ENCODE peak calls at places on chromosome 22, in eight cellular contexts. K, G, A, Y, F, I, M and J are unnamed samples. For H3K36me3, the result is how much of the 10 kb centered on the place peaks cover.

GRCh38 chr22:19718255-19719054 is 4.2 kb downstream of the SEPTIN5 start:
- DNase-seq in F (no peak), A (no peak), Y (no peak), K (no peak), G (no peak), M (no peak), I (no peak), J (no peak)

GRCh38 chr22:49575703-49576081 is 252.0 kb downstream of the BRD1 start:
- DNase-seq in M (no peak), G (peak), K (no peak), A (no peak), I (no peak), F (no peak), Y (no peak), J (no peak)

GRCh38 chr22:28329582-28330073 is 350.0 kb downstream of the TTC28 start:
- DNase-seq in I (no peak), M (no peak), Y (no peak), G (no peak), F (peak), A (no peak), K (no peak), J (no peak)

GRCh38 chr22:50441428-50441993 is 33.3 kb downstream of the SBF1 start:
- DNase-seq in K (no peak), G (no peak), A (no peak), I (no peak), M (no peak), Y (no peak), F (no peak), J (no peak)

GRCh38 chr22:33202455-33202854 is 144.3 kb upstream of the SYN3 start:
- DNase-seq in M (no peak), A (no peak), F (no peak), G (no peak), I (no peak), Y (no peak), K (no peak), J (no peak)

GRCh38 chr22:42688241-42688913 is 32.3 kb downstream of the A4GALT start:
- DNase-seq in I (peak), F (peak), G (peak), Y (peak), M (peak), A (peak), K (peak), J (peak)

GRCh38 chr22:41619979-41620645 is 731 bp downstream of the DESI1 start:
- DNase-seq in F (no peak), A (peak), Y (peak), K (peak), I (peak), M (peak), G (peak), J (peak)

GRCh38 chr22:38316340-38317236 is 645 bp downstream of the CSNK1E start:
- DNase-seq in K (peak), Y (peak), G (peak), A (peak), F (peak), M (peak), I (peak), J (peak)

DNA sequence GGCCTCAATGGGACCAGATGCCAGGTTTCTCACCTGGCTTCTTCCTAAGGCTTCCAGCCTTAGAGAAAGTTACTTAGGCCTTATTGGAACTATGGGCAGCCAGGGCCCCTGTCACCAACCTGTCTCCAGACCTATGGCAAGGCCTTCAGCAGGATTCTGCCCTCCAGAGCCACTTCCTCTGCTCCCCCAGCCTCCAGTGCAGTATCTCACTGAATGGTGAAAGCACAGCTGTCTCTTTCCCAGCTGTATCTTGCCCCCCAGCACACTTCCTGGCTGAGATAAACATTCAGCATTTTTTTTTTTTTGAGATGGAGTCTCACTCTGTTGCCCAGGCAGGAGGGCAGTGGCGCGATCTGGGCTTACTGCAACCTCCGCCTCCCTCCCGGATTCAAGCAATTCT is 1.5 kb downstream of the SLC2A11 start:
- DNase-seq in Y (no peak), G (no peak), F (no peak), K (no peak), M (no peak), I (no peak), A (no peak), J (no peak)
- H3K4me3 ChIP-seq in Y (no peak), G (no peak), F (no peak), K (no peak), M (no peak), I (peak), A (no peak), J (no peak)

GRCh38 chr22:46362221-46362933 is 26.9 kb downstream of the TRMU start:
- DNase-seq in F (no peak), I (peak), K (no peak), M (peak), A (no peak), G (peak), Y (no peak), J (no peak)
- H3K36me3 ChIP-seq in F (under half), I (under half), K (under half), M (under half), A (under half), G (under half), Y (under half), J (under half)

GRCh38 chr22:36256474-36256873 is 3.5 kb downstream of the APOL1 start:
- DNase-seq in I (no peak), K (no peak), F (no peak), M (no peak), A (no peak), G (no peak), Y (no peak), J (no peak)

GRCh38 chr22:36257308-36257707 is 4.4 kb downstream of the APOL1 start:
- DNase-seq in Y (no peak), K (no peak), G (no peak), F (no peak), A (no peak), M (no peak), I (no peak), J (no peak)

GRCh38 chr22:36257948-36258674 is 5.2 kb downstream of the APOL1 start:
- DNase-seq in A (no peak), F (no peak), M (no peak), K (no peak), G (no peak), Y (no peak), I (no peak), J (no peak)

GRCh38 chr22:36253523-36254490 is 874 bp downstream of the APOL1 start:
- DNase-seq in F (no peak), Y (peak), M (no peak), A (no peak), I (no peak), K (no peak), G (no peak), J (peak)

DNA sequence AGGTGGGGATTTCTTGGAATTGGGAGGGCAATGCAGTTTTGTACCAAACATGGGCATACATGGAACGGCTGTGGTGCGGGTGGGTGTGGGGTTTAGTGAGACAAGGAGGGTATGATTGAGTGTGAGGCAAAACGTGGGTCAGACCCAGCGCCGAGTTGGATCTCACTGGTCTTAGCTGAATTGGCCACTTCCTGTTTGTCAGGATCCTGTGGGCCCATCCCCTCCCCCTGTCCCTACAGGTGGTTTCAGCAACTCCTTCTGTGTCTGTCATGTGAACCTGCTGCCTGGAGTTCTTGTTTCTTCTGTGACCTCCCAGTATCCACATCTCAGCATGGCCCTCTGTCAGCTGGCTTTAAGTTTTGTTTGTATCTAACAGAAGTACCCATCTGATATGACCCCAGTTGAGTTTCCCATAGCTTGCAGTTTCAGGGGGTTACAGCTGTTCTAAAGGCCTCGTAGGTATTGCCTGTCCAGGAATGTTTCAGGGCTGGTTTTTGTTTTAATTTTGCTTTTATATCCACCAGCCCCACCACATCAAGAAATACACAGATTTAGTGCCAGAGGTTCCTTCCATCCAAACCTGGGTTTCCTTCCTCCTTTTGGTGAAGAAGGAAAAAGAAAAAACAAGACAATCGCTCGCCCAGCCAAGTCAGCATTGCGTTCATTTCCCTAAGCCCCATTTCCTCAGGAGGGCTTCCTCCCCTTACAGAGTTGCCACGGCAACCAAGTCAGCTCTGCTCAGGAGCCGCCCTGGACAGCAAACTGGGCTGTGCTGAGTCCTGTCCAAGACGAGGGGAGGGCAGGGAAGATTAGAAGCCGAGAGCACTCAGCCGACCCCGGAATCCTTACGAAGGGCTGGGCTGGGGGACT is 6.1 kb downstream of the APOL1 start:
- DNase-seq in G (peak), A (no peak), K (no peak), Y (peak), I (no peak), M (no peak), F (peak), J (no peak)
- H3K4me3 ChIP-seq in G (no peak), A (no peak), K (no peak), Y (no peak), I (no peak), M (no peak), F (no peak), J (no peak)

DNA sequence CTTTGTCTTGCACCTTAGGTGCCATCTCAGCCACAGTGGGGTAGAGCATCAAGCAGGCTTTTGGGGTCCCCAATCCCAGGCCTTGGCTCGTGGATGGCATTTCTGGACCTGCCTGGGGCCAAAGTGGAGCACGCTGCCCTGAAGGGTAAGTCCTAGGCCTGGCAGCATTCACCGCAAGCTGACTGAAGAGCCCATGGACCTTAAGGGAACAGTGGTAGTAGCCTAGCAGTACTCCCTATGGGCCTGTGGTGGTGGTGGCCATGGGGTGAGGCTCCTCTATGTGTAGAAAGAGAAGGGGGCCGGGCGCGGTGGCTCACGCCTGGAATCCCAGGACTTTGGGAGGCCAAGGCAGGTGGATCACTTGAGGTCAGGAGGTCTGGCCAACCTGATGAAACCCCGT is 36.9 kb downstream of the PIWIL3 start:
- DNase-seq in Y (no peak), I (no peak), F (no peak), M (no peak), K (no peak), A (no peak), G (no peak), J (no peak)
- H3K36me3 ChIP-seq in Y (under half), I (under half), F (under half), M (under half), K (under half), A (under half), G (under half), J (under half)

GRCh38 chr22:23137468-23137867 is 4.3 kb downstream of the RSPH14 start:
- DNase-seq in I (no peak), F (no peak), M (no peak), A (no peak), K (no peak), Y (no peak), G (no peak), J (no peak)
- H3K4me3 ChIP-seq in I (no peak), F (no peak), M (no peak), A (no peak), K (no peak), Y (no peak), G (no peak), J (no peak)

GRCh38 chr22:39952347-39952746 is 7.8 kb upstream of the TMA7B start:
- DNase-seq in G (no peak), F (no peak), I (no peak), A (no peak), Y (no peak), M (no peak), K (no peak), J (no peak)
- H3K36me3 ChIP-seq in G (under half), F (under half), I (under half), A (under half), Y (under half), M (under half), K (under half), J (under half)

GRCh38 chr22:39932166-39932565 is 28.0 kb upstream of the TMA7B start:
- DNase-seq in A (no peak), K (no peak), I (no peak), Y (no peak), F (no peak), M (no peak), G (no peak), J (no peak)

GRCh38 chr22:39932918-39933649 is 27.1 kb upstream of the TMA7B start:
- DNase-seq in F (peak), I (peak), K (no peak), Y (no peak), G (peak), M (peak), A (no peak), J (no peak)

GRCh38 chr22:39928556-39929401 is 27.9 kb downstream of the GRAP2 start:
- DNase-seq in M (no peak), K (no peak), A (no peak), G (no peak), I (no peak), Y (no peak), F (no peak), J (no peak)

GRCh38 chr22:39933741-39934140 is 26.5 kb upstream of the TMA7B start:
- DNase-seq in F (no peak), Y (no peak), G (no peak), M (no peak), K (no peak), I (no peak), A (no peak), J (no peak)

DNA sequence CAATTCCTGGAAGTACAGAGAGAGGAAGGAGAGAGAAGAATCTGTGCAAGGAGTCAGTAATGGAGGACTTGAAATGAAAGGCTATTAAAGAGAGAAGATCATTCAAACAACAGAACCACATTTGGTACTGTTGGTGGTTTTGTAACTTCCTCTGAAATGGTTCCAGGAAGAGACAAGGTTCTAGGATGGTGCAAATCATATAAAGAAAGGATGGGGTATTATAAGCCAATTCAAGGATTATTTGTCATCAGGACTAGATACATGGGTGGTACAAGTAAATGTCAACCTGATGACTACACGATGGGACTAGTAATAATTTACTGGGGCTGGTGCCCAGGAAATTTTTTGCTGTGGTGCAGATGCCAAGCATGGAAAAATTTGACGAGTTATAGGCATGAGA is 28.9 kb upstream of the TMA7B start:
- DNase-seq in G (no peak), K (no peak), F (no peak), Y (no peak), M (no peak), I (no peak), A (no peak), J (no peak)
- H3K4me3 ChIP-seq in G (no peak), K (no peak), F (no peak), Y (no peak), M (no peak), I (no peak), A (no peak), J (no peak)